ENCODE peak calls at places on chromosomes 12 and 14, in eight cellular contexts. Z, Y, J, A, O, M, I and N are unnamed samples. For H3K4me1, the result is how much of the 10 kb centered on the place peaks cover.

GRCh38 chr14:81681466-81681865 is 147.8 kb upstream of the SEL1L start:
- DNase-seq in Z (no peak), Y (no peak), J (no peak), A (no peak), O (no peak), M (no peak), I (no peak), N (no peak)

GRCh38 chr14:50035214-50035613 is 81.2 kb downstream of the VCPKMT start:
- DNase-seq in Z (no peak), Y (no peak), J (no peak), A (no peak), O (no peak), M (no peak), I (no peak), N (no peak)

GRCh38 chr12:25811656-25812126 is 146.8 kb upstream of the RASSF8 start:
- DNase-seq in Z (peak), Y (no peak), J (no peak), A (no peak), O (no peak), M (no peak), I (no peak), N (no peak)

GRCh38 chr14:90495357-90496276 is 98.8 kb downstream of the CALM1 start:
- DNase-seq in Z (peak), Y (no peak), J (no peak), A (peak), O (peak), M (peak), I (peak), N (no peak)

GRCh38 chr12:78951746-78952532 is 87.4 kb downstream of the SYT1 start:
- DNase-seq in Z (peak), Y (no peak), J (no peak), A (peak), O (no peak), M (no peak), I (no peak), N (peak)

GRCh38 chr12:48159976-48160525 is 2.7 kb upstream of the ASB8 start:
- DNase-seq in Z (no peak), Y (no peak), J (no peak), A (no peak), O (no peak), M (no peak), I (no peak), N (no peak)

GRCh38 chr12:57151741-57152407 is 4.5 kb upstream of the LRP1-AS start:
- DNase-seq in Z (peak), Y (peak), J (no peak), A (no peak), O (no peak), M (no peak), I (peak), N (no peak)

GRCh38 chr12:56151672-56152131 is 685 bp upstream of the MYL6B start:
- DNase-seq in Z (no peak), Y (peak), J (peak), A (peak), O (peak), M (peak), I (no peak), N (peak)

GRCh38 chr14:29486132-29486531 is 441.5 kb downstream of the PRKD1 start:
- DNase-seq in Z (no peak), Y (no peak), J (no peak), A (no peak), O (no peak), M (no peak), I (no peak), N (no peak)

GRCh38 chr14:85534435-85534834 is 4.5 kb downstream of the FLRT2 start:
- DNase-seq in Z (peak), Y (peak), J (no peak), A (no peak), O (no peak), M (no peak), I (peak), N (no peak)

GRCh38 chr12:49043856-49044258 is 16.7 kb downstream of the KMT2D start:
- DNase-seq in Z (peak), Y (no peak), J (peak), A (peak), O (peak), M (peak), I (peak), N (peak)

GRCh38 chr12:48788522-48788851 is 402 bp downstream of the ADCY6 start:
- DNase-seq in Z (peak), Y (no peak), J (no peak), A (no peak), O (no peak), M (no peak), I (no peak), N (no peak)

GRCh38 chr12:46131729-46132128 is 137.1 kb downstream of the SLC38A1 start:
- DNase-seq in Z (no peak), Y (no peak), J (no peak), A (no peak), O (no peak), M (no peak), I (no peak), N (no peak)

GRCh38 chr12:64696065-64696741 is 63.0 kb downstream of the GNS start:
- DNase-seq in Z (peak), Y (no peak), J (no peak), A (no peak), O (no peak), M (no peak), I (no peak), N (no peak)

GRCh38 chr12:116980083-116980482 is 69.3 kb downstream of the FBXW8 start:
- DNase-seq in Z (peak), Y (no peak), J (no peak), A (no peak), O (no peak), M (no peak), I (no peak), N (no peak)

GRCh38 chr12:101604132-101604531 is 9.4 kb downstream of the MYBPC1 start:
- DNase-seq in Z (no peak), Y (no peak), J (no peak), A (no peak), O (no peak), M (no peak), I (no peak), N (no peak)

GRCh38 chr12:54173906-54174471 is 14.8 kb downstream of the SMUG1 start:
- DNase-seq in Z (no peak), Y (no peak), J (no peak), A (no peak), O (no peak), M (no peak), I (no peak), N (no peak)

GRCh38 chr12:55470088-55470830 is at the start of gene OR6C70:
- DNase-seq in Z (no peak), Y (no peak), J (no peak), A (no peak), O (no peak), M (no peak), I (no peak), N (no peak)

GRCh38 chr12:5220835-5221234 is 177.2 kb downstream of the KCNA5 start:
- DNase-seq in Z (no peak), Y (no peak), J (no peak), A (no peak), O (no peak), M (no peak), I (no peak), N (no peak)

GRCh38 chr14:83171761-83172160 is 1638.1 kb upstream of the SEL1L start:
- DNase-seq in Z (no peak), Y (no peak), J (no peak), A (no peak), O (no peak), M (no peak), I (no peak), N (no peak)

GRCh38 chr12:62259311-62259992 is 752 bp upstream of the USP15 start:
- DNase-seq in Z (no peak), Y (no peak), J (no peak), A (no peak), O (peak), M (peak), I (no peak), N (no peak)

GRCh38 chr14:74647834-74648361 is 35.9 kb upstream of the LTBP2 start:
- DNase-seq in Z (peak), Y (peak), J (no peak), A (peak), O (peak), M (no peak), I (peak), N (peak)

GRCh38 chr14:25308244-25308643 is 258.3 kb upstream of the STXBP6 start:
- DNase-seq in Z (no peak), Y (no peak), J (no peak), A (no peak), O (no peak), M (no peak), I (no peak), N (no peak)

GRCh38 chr12:109069307-109070231 is 17.2 kb downstream of the USP30 start:
- DNase-seq in Z (no peak), Y (no peak), J (no peak), A (no peak), O (no peak), M (no peak), I (no peak), N (no peak)

GRCh38 chr12:53996188-53996885 is 3.6 kb upstream of the HOXC9 start:
- DNase-seq in Z (no peak), Y (no peak), J (no peak), A (no peak), O (no peak), M (no peak), I (no peak), N (no peak)

GRCh38 chr12:24945822-24946221 is 3.1 kb downstream of the BCAT1 start:
- DNase-seq in Z (peak), Y (no peak), J (no peak), A (no peak), O (no peak), M (no peak), I (no peak), N (no peak)

GRCh38 chr14:68902357-68902756 is 76.7 kb downstream of the ACTN1 start:
- DNase-seq in Z (no peak), Y (no peak), J (no peak), A (no peak), O (no peak), M (no peak), I (peak), N (no peak)

GRCh38 chr12:79747274-79747673 is 56.5 kb upstream of the PAWR start:
- DNase-seq in Z (no peak), Y (no peak), J (no peak), A (no peak), O (no peak), M (no peak), I (no peak), N (no peak)

GRCh38 chr12:111436811-111437210 is 31.1 kb downstream of the SH2B3 start:
- DNase-seq in Z (no peak), Y (no peak), J (no peak), A (no peak), O (no peak), M (no peak), I (peak), N (no peak)

GRCh38 chr12:111436266-111436665 is 30.5 kb downstream of the SH2B3 start:
- DNase-seq in Z (no peak), Y (no peak), J (no peak), A (no peak), O (no peak), M (no peak), I (no peak), N (no peak)

GRCh38 chr12:111434049-111434448 is 28.3 kb downstream of the SH2B3 start:
- DNase-seq in Z (no peak), Y (no peak), J (no peak), A (no peak), O (no peak), M (no peak), I (peak), N (no peak)

GRCh38 chr12:111434680-111435338 is 29.1 kb downstream of the SH2B3 start:
- DNase-seq in Z (peak), Y (peak), J (no peak), A (peak), O (peak), M (peak), I (peak), N (no peak)

GRCh38 chr12:111435661-111436201 is 30.0 kb downstream of the SH2B3 start:
- DNase-seq in Z (no peak), Y (no peak), J (no peak), A (no peak), O (no peak), M (peak), I (peak), N (no peak)
- H3K4me1 ChIP-seq in Z (half or more), Y (under half), J (half or more), A (under half), O (half or more), M (half or more), I (under half), N (under half)

GRCh38 chr14:77003960-77004710 is 24.4 kb downstream of the IRF2BPL start:
- DNase-seq in Z (no peak), Y (no peak), J (peak), A (no peak), O (peak), M (no peak), I (no peak), N (no peak)

GRCh38 chr14:77002889-77003288 is 25.6 kb downstream of the IRF2BPL start:
- DNase-seq in Z (no peak), Y (no peak), J (no peak), A (no peak), O (no peak), M (no peak), I (no peak), N (no peak)

GRCh38 chr14:77006127-77006526 is 22.4 kb downstream of the IRF2BPL start:
- DNase-seq in Z (no peak), Y (no peak), J (no peak), A (no peak), O (peak), M (no peak), I (no peak), N (no peak)

GRCh38 chr14:77005559-77005958 is 22.9 kb downstream of the IRF2BPL start:
- DNase-seq in Z (no peak), Y (no peak), J (no peak), A (no peak), O (no peak), M (no peak), I (no peak), N (no peak)

DNA sequence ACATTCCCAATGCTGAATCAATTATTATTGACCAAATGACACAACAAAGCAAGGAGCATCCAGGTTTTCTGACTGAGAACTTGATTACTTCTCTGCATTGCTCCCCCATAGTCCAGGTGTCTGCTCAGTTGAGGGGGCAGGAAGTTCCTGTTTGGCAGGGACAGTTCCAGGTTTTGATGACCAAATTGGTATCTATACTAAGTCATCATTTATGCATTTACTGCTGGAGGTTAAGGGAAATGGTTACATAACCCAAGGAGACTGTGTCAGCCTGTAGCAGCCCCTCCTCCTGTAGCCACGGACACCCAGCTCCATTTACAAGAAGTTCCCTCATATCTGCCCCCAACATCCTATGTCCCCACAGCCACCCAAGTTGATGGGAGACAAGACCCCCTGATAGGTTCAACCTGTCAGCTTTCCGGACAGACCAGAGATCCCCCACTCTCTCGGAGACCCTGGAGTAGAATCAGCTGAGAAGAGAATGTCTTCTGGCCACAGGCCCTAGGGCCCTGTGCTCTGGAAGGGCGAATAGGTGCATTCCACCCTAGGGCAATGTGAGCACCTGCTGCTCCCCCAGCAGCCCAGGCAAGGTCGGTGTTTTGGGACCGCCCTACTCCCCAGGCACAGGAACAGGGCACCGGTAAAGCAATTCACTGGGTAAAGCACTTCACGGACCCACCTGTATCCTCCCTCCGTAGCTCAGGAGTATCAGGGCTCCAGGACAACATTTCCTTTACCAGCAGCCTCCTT is 23.6 kb downstream of the IRF2BPL start:
- DNase-seq in Z (no peak), Y (no peak), J (no peak), A (no peak), O (no peak), M (no peak), I (no peak), N (no peak)
- H3K4me1 ChIP-seq in Z (under half), Y (under half), J (under half), A (under half), O (half or more), M (under half), I (under half), N (under half)

GRCh38 chr14:103392106-103392505 is 6.9 kb downstream of the MARK3 start:
- DNase-seq in Z (no peak), Y (no peak), J (no peak), A (no peak), O (no peak), M (no peak), I (no peak), N (no peak)
- H3K4me1 ChIP-seq in Z (under half), Y (under half), J (under half), A (half or more), O (half or more), M (half or more), I (under half), N (under half)

GRCh38 chr12:113242560-113242959 is 21.3 kb downstream of the TPCN1 start:
- DNase-seq in Z (no peak), Y (no peak), J (no peak), A (no peak), O (no peak), M (no peak), I (peak), N (no peak)
- H3K4me1 ChIP-seq in Z (under half), Y (under half), J (half or more), A (half or more), O (half or more), M (under half), I (under half), N (under half)

GRCh38 chr14:34701808-34702207 is 12.6 kb downstream of the CFL2 start:
- DNase-seq in Z (peak), Y (no peak), J (no peak), A (no peak), O (no peak), M (no peak), I (no peak), N (no peak)
- H3K4me1 ChIP-seq in Z (under half), Y (under half), J (under half), A (under half), O (under half), M (under half), I (under half), N (under half)

DNA sequence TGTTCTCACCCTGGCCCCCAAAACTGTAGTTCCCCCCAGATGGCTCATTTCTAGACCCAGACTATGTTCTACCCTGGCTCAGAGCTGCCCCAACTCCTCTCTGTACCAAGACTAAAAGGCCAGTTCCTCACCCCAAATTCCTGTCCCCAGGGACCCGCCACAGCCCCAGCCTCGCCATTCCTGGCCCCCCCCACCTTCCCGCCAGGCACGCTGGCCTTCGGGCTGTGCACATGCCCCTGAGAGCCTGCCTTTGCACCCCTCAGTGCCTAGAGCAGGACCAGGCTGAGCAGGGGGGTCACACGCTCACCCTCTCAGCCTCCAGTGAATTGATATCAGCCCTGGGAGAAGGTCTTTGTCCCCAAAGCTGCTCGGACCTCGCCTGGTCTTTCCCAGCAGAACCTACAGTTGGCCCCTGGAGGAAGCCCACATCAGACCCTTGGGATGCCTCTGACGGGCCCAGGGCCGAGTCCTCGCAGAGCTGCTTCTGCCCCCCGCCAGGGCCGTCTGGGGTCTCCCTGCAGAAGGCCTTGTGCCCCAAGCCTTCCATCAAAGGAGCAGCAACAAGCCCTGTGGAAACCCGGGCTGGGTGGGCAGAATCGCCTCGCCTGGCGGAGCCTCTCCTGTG is 32.4 kb downstream of the BEGAIN start:
- DNase-seq in Z (no peak), Y (no peak), J (no peak), A (no peak), O (no peak), M (no peak), I (no peak), N (no peak)
- H3K4me1 ChIP-seq in Z (under half), Y (under half), J (under half), A (under half), O (under half), M (under half), I (under half), N (under half)